ENCODE peak calls at places on chromosomes 2 and 18, in eight cellular contexts. D, H, M, C, B, Z, A and E are unnamed samples.

GRCh38 chr2:241115361-241115760 is 13.3 kb upstream of the MTERF4 start:
- DNase-seq in D (no peak), H (no peak), M (no peak), C (no peak), B (no peak), Z (no peak), A (no peak), E (no peak)

GRCh38 chr2:18763338-18763737 is 174.0 kb upstream of the NT5C1B start:
- DNase-seq in D (no peak), H (no peak), M (peak; percentile 69), C (no peak), B (no peak), Z (no peak), A (no peak), E (no peak)

GRCh38 chr2:123380536-123380935 is 644.6 kb upstream of the CNTNAP5 start:
- DNase-seq in D (no peak), H (no peak), M (peak; percentile 66), C (no peak), B (peak; percentile 13), Z (no peak), A (no peak), E (no peak)

GRCh38 chr2:12270876-12271588 is 445.7 kb upstream of the TRIB2 start:
- DNase-seq in D (no peak), H (no peak), M (no peak), C (no peak), B (no peak), Z (no peak), A (no peak), E (no peak)

GRCh38 chr2:37635359-37636208 is 35.9 kb downstream of the CDC42EP3 start:
- DNase-seq in D (peak; percentile 81), H (no peak), M (peak; percentile 86), C (no peak), B (no peak), Z (no peak), A (no peak), E (no peak)

GRCh38 chr2:227655454-227655853 is 11.2 kb upstream of the SCYGR5 start:
- DNase-seq in D (no peak), H (no peak), M (peak; percentile 90), C (peak; percentile 5), B (no peak), Z (no peak), A (no peak), E (no peak)

GRCh38 chr2:240213226-240213475 is 72.7 kb upstream of the OTOS start:
- DNase-seq in D (no peak), H (no peak), M (no peak), C (no peak), B (no peak), Z (no peak), A (peak; percentile 29), E (no peak)

GRCh38 chr18:52343138-52343537 is 3.1 kb downstream of the DCC start:
- DNase-seq in D (no peak), H (no peak), M (no peak), C (no peak), B (no peak), Z (no peak), A (no peak), E (no peak)

DNA sequence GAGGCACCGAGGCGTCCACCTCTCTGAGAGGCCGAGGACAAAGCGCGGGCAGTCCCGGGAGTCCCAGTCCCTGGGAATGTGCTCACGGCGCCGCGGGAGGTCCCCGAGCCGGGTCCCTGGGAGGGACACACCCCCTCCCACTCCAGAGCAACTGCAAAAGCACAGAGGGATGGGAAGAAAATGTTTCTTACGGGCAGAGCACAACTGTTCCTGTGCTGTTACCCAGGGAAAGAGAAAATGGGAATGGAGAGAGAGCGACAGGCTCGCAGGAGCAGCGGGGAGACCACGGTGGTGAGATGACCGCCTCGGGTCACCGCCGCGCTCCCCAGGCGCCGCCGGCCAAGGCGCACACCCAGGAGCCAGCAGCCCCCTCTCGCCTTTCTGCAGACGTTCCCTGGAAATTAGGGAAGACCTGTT is 1.2 kb upstream of the BCL11A start:
- DNase-seq in D (no peak), H (peak; percentile 59), M (no peak), C (peak; percentile 8), B (no peak), Z (no peak), A (no peak), E (no peak)
- H3K27ac ChIP-seq in D (no peak overlapping the region), H (no peak overlapping the region), M (no peak overlapping the region), C (no peak overlapping the region), B (peak overlapping the region; percentile 91), Z (peak overlapping the region; percentile 3), A (peak overlapping the region; percentile 89), E (no peak overlapping the region)

DNA sequence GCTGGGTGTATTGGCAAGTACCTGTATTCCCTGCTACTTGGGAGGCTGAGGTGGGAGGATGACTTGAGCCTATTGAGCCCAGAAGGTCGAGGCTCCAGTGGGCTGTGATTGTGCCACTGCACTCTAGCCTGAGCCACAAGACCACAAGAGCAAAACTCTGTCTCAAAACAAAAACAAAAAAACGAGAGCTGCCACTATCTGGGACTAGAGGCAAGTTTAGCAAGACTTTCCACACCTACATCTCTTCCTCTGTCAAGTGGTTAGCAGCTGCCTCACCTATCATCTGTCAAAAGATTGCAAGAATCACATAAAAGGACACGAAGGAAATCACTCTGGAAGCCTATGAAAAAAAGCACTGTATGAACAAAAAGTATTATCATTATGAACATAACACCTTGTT is 55.2 kb upstream of the RIOK3 start:
- DNase-seq in D (peak; percentile 41), H (no peak), M (no peak), C (no peak), B (no peak), Z (no peak), A (no peak), E (no peak)
- H3K4me1 ChIP-seq in D (peaks cover 17% of the 10 kb centered on the region), H (no peaks in the 10 kb centered on the region), M (peaks cover 3% of the 10 kb centered on the region), C (no peaks in the 10 kb centered on the region), B (no peaks in the 10 kb centered on the region), Z (no peaks in the 10 kb centered on the region), A (no peaks in the 10 kb centered on the region), E (no peaks in the 10 kb centered on the region)

DNA sequence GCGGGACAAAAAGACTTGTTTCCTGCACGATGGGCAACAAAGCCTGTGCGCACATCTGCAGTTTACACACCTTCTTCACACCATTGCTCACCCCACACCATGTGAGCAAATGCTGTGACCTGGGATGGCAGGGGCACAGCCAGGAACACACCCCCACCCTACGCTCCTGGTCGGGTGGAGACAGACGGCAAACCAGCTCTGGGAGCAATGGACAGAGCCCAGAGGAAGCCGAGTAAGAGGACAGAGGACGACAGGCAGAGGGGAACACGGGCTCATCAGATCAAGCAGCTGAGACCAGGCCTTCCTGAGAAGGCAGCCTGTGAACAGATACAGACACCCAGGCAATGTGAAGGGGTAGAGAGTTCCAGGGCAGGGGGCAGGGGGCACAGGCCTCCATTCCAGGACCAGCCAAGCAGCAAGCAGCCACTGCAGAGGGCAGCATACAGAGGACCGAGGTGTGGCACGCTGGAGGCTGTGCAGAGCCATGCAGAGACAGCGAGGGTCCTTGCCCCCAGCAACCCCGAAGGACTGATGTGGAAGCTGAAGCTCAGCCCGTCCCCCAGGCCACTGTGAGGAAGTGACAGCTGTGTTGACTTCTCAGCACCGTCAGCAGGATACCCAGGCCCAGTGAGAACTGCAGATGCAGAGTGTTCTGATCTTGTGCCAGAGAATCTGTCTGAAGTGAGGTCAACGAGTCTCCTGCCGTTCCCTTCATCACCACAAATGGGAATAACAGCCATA is 46.2 kb downstream of the PARD6G start:
- DNase-seq in D (no peak), H (no peak), M (no peak), C (no peak), B (no peak), Z (no peak), A (no peak), E (no peak)
- H3K27ac ChIP-seq in D (no peak overlapping the region), H (no peak overlapping the region), M (no peak overlapping the region), C (no peak overlapping the region), B (no peak overlapping the region), Z (no peak overlapping the region), A (no peak overlapping the region), E (no peak overlapping the region)

GRCh38 chr18:55497825-55498403 is 90.1 kb downstream of the TCF4 start:
- DNase-seq in D (no peak), H (no peak), M (no peak), C (no peak), B (no peak), Z (no peak), A (no peak), E (no peak)
- H3K4me1 ChIP-seq in D (no peaks in the 10 kb centered on the region), H (no peaks in the 10 kb centered on the region), M (peaks cover 18% of the 10 kb centered on the region), C (no peaks in the 10 kb centered on the region), B (peaks cover 3% of the 10 kb centered on the region), Z (peaks cover 17% of the 10 kb centered on the region), A (peaks cover 49% of the 10 kb centered on the region), E (no peaks in the 10 kb centered on the region)

DNA sequence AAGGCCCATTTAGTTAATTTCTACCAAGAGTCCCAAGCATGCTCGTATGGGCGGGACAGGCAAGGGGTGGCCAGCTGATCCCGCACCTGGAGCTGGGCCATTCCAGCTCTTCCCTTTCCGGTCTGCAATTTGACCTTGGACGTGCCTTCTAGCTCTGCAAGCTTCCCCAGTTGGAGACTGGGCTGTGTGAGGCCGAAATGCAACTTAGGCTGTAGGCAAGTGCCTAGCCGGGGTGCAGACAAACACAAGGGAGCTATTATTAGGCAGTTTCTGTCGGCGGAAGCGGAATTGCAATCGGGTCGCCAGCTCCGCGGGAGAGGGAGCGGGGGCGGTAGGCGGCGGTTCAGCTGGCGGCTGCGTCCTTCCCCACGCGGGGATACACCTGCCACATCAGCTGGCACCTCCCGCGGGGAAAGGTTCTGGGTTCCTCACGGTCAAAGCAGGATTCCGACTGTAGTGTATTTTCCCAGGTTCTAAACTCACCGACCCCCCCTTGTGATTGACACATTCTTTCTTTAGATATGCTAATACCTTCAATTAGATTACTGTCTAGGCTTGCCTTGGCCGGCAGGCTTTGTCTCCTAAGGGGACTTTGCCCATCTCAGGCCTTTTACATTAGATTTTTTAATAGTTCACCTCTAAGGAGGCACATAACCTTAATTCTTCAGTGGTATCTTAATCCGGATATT is 17.1 kb upstream of the ZNF532 start:
- DNase-seq in D (no peak), H (no peak), M (no peak), C (no peak), B (peak; percentile 52), Z (no peak), A (peak; percentile 71), E (no peak)
- H3K27ac ChIP-seq in D (no peak overlapping the region), H (no peak overlapping the region), M (no peak overlapping the region), C (no peak overlapping the region), B (peak overlapping the region; percentile 70), Z (no peak overlapping the region), A (no peak overlapping the region), E (no peak overlapping the region)